ENCODE peak calls at places on chromosomes 11 and 22, in seven cellular contexts. C, F, Z, E, M, A and L are unnamed samples.

GRCh38 chr22:40009953-40010751 is 15.4 kb downstream of the FAM83F start:
- DNase-seq in C (no peak), E (no peak), F (no peak), Z (no peak), A (no peak), M (no peak), L (no peak)

GRCh38 chr22:46070722-46071450 is 79.4 kb upstream of the PPARA start:
- DNase-seq in C (peak), E (peak), Z (no peak), F (peak), M (no peak), A (peak), L (peak)

GRCh38 chr11:82810738-82811137 is 77.1 kb upstream of the FAM181B start:
- DNase-seq in A (no peak), C (no peak), E (no peak), Z (no peak), F (no peak), M (no peak), L (no peak)

GRCh38 chr11:133844217-133844616 is 1.1 kb downstream of the SPATA19 start:
- DNase-seq in M (no peak), C (no peak), A (no peak), Z (no peak), F (no peak), E (no peak), L (no peak)

GRCh38 chr11:606245-606644 is 9.5 kb downstream of the IRF7 start:
- DNase-seq in Z (no peak), F (no peak), A (peak), E (no peak), C (peak), M (no peak), L (no peak)

GRCh38 chr11:44598831-44599230 is 33.4 kb downstream of the CD82 start:
- DNase-seq in C (no peak), F (no peak), Z (no peak), A (no peak), E (no peak), M (no peak), L (no peak)

GRCh38 chr11:122046846-122047245 is 69.2 kb downstream of the BLID start:
- DNase-seq in C (no peak), Z (no peak), E (no peak), F (no peak), A (no peak), M (no peak), L (no peak)

GRCh38 chr11:42054351-42054750 is 594.9 kb upstream of the LRRC4C start:
- DNase-seq in Z (no peak), E (no peak), C (no peak), A (no peak), F (no peak), M (no peak), L (no peak)

GRCh38 chr11:63847363-63847762 is 8.5 kb downstream of the MARK2 start:
- DNase-seq in Z (no peak), M (no peak), F (no peak), A (peak), E (no peak), C (no peak), L (no peak)

GRCh38 chr11:27200779-27201453 is 160.3 kb downstream of the BBOX1 start:
- DNase-seq in Z (no peak), F (no peak), M (no peak), A (no peak), C (no peak), E (no peak), L (no peak)

GRCh38 chr11:27204527-27204926 is 158.5 kb downstream of the CCDC34 start:
- DNase-seq in E (no peak), F (no peak), C (no peak), M (no peak), A (no peak), Z (no peak), L (no peak)

GRCh38 chr11:27203077-27203476 is 159.9 kb downstream of the CCDC34 start:
- DNase-seq in C (no peak), M (no peak), E (no peak), F (no peak), Z (no peak), A (no peak), L (no peak)

GRCh38 chr11:27205269-27205668 is 157.7 kb downstream of the CCDC34 start:
- DNase-seq in E (no peak), A (no peak), M (no peak), F (no peak), C (no peak), Z (no peak), L (no peak)

DNA sequence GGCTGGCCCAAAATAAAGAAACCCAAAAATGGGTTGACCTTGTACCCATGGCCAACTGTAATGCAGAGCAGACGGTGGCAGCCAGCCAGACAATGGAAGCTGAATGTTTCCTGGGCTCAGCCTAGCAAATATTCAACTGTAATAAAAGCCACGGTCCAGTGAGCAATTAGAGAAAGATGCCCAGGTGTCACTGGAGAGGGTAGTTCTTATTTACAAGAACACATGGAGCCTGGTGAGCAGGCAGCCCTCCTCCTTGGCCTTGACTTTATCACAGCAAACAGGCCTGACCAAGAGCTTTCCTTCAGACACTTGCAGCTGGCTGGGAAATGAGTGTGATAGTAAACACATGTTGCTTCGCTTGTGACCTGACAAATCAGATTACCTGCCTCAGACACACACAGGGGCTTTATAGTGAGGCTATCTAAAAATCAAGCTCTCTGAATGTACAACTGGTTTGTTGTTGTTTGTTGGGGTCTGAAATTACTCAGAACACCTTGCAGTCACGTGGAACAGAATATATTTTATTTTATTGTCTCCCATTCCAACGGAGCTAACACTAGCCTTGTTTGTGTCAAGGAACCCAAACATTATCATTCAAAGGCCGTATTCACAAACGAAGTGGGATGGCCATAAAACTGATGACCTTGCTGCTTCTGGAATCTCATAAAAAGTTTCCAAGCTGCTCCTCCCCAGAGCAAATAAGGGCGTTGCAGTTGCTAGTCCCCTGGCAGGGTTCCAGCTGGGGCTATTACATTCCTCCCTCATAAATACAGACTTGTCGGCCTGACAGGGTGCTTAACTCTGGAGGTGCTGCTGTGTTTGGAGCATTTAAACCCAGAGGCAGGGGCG is 161.1 kb downstream of the BBOX1 start:
- DNase-seq in E (peak), C (no peak), F (no peak), Z (no peak), A (peak), M (no peak), L (no peak)
- H3K27ac ChIP-seq in E (peak), C (no peak), F (no peak), Z (no peak), A (no peak), M (no peak), L (no peak)

GRCh38 chr22:50260434-50260800 is 1.1 kb downstream of the MAPK12 start:
- DNase-seq in M (no peak), C (no peak), A (no peak), E (no peak), Z (no peak), F (no peak), L (no peak)
- H3K27ac ChIP-seq in M (no peak), C (peak), A (no peak), E (no peak), Z (no peak), F (no peak), L (no peak)

DNA sequence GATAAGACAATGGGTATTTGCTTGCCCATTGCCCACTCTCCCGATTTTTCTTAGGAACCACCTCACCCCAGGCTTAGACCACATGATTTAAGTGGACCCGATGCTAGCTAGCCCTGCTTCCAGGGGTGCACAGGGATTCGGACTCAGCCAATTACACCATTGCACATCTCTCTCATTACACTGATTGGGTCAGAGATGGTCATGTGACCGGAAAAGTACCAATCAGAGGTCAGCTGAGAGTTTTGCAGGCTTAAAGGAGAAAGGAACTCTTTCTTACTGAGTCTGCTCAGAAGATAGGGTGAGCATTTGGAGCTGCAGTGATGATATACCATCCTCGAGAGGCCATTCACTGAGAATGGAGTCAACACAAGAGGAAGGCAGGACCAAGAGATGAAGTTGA is 12.2 kb upstream of the ANKK1 start:
- DNase-seq in C (no peak), Z (no peak), A (no peak), M (no peak), E (no peak), F (no peak), L (no peak)
- H3K27ac ChIP-seq in C (no peak), Z (no peak), A (no peak), M (no peak), E (no peak), F (no peak), L (no peak)

GRCh38 chr11:3164540-3165151 is 464 bp downstream of the OSBPL5 start:
- DNase-seq in E (no peak), F (no peak), A (no peak), Z (no peak), C (peak), M (no peak), L (no peak)
- H3K27ac ChIP-seq in E (peak), F (no peak), A (peak), Z (peak), C (peak), M (no peak), L (peak)

GRCh38 chr11:9726313-9727022 is 62.6 kb downstream of the SWAP70 start:
- DNase-seq in C (no peak), M (no peak), Z (no peak), A (peak), F (no peak), E (no peak), L (no peak)

GRCh38 chr11:9719949-9720646 is 56.2 kb downstream of the SWAP70 start:
- DNase-seq in E (no peak), F (no peak), M (no peak), C (no peak), Z (no peak), A (no peak), L (no peak)

GRCh38 chr11:9728058-9728457 is 64.2 kb downstream of the SWAP70 start:
- DNase-seq in F (no peak), A (no peak), E (no peak), C (no peak), M (no peak), Z (no peak), L (no peak)

GRCh38 chr11:9722023-9722422 is 58.1 kb downstream of the SWAP70 start:
- DNase-seq in E (no peak), C (no peak), Z (no peak), M (no peak), A (no peak), F (no peak), L (no peak)

GRCh38 chr11:9722893-9723292 is 59.0 kb downstream of the SWAP70 start:
- DNase-seq in M (no peak), C (no peak), E (no peak), A (no peak), Z (no peak), F (no peak), L (no peak)
- H3K27ac ChIP-seq in M (no peak), C (no peak), E (no peak), A (no peak), Z (no peak), F (no peak), L (no peak)

GRCh38 chr11:131253885-131254204 is 116.6 kb upstream of the NTM start:
- DNase-seq in C (no peak), M (no peak), E (no peak), Z (no peak), F (no peak), A (no peak), L (no peak)
- H3K27ac ChIP-seq in C (no peak), M (no peak), E (no peak), Z (no peak), F (no peak), A (no peak), L (no peak)

GRCh38 chr11:96155627-96156378 is 187.2 kb downstream of the MAML2 start:
- DNase-seq in Z (no peak), M (no peak), C (peak), A (peak), F (no peak), E (peak), L (no peak)

GRCh38 chr11:96156379-96156722 is 186.6 kb downstream of the MAML2 start:
- DNase-seq in E (peak), A (no peak), Z (no peak), M (no peak), C (no peak), F (no peak), L (no peak)

GRCh38 chr11:96157517-96157873 is 185.5 kb downstream of the MAML2 start:
- DNase-seq in Z (no peak), E (no peak), M (no peak), C (no peak), A (no peak), F (no peak), L (no peak)

GRCh38 chr11:96159968-96160367 is 183.0 kb downstream of the MAML2 start:
- DNase-seq in A (no peak), E (no peak), F (no peak), M (no peak), C (no peak), Z (no peak), L (no peak)

DNA sequence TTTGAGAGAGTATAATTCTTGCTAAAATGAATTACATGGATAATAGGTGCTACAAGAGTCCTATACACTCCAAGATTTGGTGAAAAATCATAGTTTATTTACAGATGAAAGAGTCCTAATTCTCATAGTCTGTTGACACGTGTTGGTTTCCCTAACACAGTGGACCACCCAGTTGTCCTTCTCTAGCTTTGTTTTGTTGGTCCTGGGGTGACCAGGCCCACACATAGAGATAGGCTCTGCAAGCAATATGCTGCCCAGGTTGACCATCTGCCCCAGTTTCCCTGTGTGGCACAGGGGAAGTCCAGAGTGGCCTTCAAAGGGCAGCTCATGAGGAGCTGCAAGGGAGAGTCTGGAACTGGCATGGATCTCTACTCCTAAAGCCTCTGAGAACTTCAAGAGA is 184.9 kb downstream of the MAML2 start:
- DNase-seq in Z (no peak), M (no peak), A (no peak), E (no peak), C (no peak), F (no peak), L (no peak)
- H3K27ac ChIP-seq in Z (no peak), M (no peak), A (no peak), E (peak), C (peak), F (no peak), L (peak)

DNA sequence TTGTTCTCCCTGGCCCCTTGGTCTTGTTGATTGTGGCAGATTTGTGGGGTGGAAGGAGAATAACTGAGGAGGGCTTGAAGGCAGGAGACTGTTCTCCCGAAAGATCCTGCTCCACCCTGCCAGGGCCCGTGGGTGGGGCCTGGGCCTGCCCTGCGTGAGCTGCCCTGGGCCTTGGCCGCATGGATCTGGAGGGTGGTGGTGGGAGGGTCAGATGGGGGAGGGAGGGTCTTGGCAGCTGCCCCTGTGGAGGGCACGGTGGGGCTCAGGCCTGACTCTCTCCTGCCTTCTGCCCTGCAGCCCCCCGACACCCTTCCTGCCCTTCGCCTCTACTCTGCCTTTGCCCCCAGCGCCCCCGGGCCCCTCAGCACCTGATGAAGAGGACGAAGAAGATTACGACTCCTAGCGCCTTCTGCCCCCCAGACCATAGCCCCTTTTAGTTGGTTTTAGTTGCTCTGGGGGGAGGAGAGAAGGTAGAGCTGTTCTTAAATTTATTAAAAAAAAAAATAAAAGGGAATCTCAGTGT is 1.9 kb downstream of the DRAP1 start:
- DNase-seq in C (no peak), M (no peak), E (no peak), A (no peak), Z (no peak), F (no peak), L (no peak)
- H3K27ac ChIP-seq in C (no peak), M (no peak), E (peak), A (no peak), Z (no peak), F (no peak), L (peak)